ENCODE peak calls at places on chromosome 14, in five cellular contexts. M is GM13977; D is A172; R is transverse colon; T is activated CD8-positive, alpha-beta memory T cell treated with anti-CD3 and anti-CD28 coated beads, Interleukin-2, amount 50 U/mL, for 48 hours. L is an unnamed sample.

GRCh38 chr14:105299654-105300541 is 903 bp downstream of the BRF1 start:
- DNase-seq in T (no peak), M (no peak), D (no peak), R (peak; percentile 48), L (no peak)

GRCh38 chr14:73712540-73713141 is 1.5 kb downstream of the PNMA1 start:
- DNase-seq in T (peak; percentile 76), M (peak; percentile 72), R (no peak), D (peak; percentile 26), L (no peak)

GRCh38 chr14:63676615-63677014 is 34.9 kb upstream of the WDR89 start:
- DNase-seq in T (no peak), R (no peak), D (no peak), M (no peak), L (no peak)

GRCh38 chr14:49977126-49977841 is 84.4 kb downstream of the ARF6 start:
- DNase-seq in R (no peak), T (peak; percentile 66), M (peak; percentile 58), D (no peak), L (no peak)

GRCh38 chr14:31194661-31195060 is 12.9 kb downstream of the HECTD1 start:
- DNase-seq in D (no peak), R (no peak), M (no peak), T (no peak), L (no peak)

GRCh38 chr14:104989236-104989950 is 3.8 kb downstream of the CLBA1 start:
- DNase-seq in R (no peak), T (no peak), D (no peak), M (no peak), L (no peak)

GRCh38 chr14:23930742-23931141 is 22.8 kb upstream of the DHRS4 start:
- DNase-seq in D (no peak), T (no peak), M (no peak), R (no peak), L (no peak)

GRCh38 chr14:81268016-81268416 is 47.3 kb upstream of the GTF2A1 start:
- DNase-seq in M (no peak), T (no peak), D (peak; percentile 41), R (no peak), L (no peak)

GRCh38 chr14:60968099-60968498 is 12.8 kb downstream of the TRMT5 start:
- DNase-seq in M (no peak), R (no peak), T (no peak), D (no peak), L (no peak)

GRCh38 chr14:49553892-49554291 is 32.3 kb downstream of the RPS29 start:
- DNase-seq in R (no peak), T (no peak), D (no peak), M (no peak), L (no peak)

GRCh38 chr14:26527095-26527494 is 70.7 kb downstream of the NOVA1 start:
- DNase-seq in T (no peak), M (no peak), D (no peak), R (no peak), L (no peak)

GRCh38 chr14:33191855-33192254 is 253.2 kb downstream of the NPAS3 start:
- DNase-seq in T (no peak), D (no peak), M (no peak), R (no peak), L (no peak)

GRCh38 chr14:75299064-75299463 is 20.4 kb downstream of the FOS start:
- DNase-seq in M (no peak), D (no peak), T (no peak), R (peak; percentile 37), L (no peak)

GRCh38 chr14:100108042-100108825 is 43.0 kb downstream of the EVL start:
- DNase-seq in D (peak; percentile 30), R (peak; percentile 89), T (peak; percentile 95), M (peak; percentile 80), L (peak; percentile 78)

GRCh38 chr14:81091139-81091538 is 129.6 kb downstream of the GTF2A1 start:
- DNase-seq in D (no peak), T (no peak), M (no peak), R (no peak), L (no peak)

GRCh38 chr14:100589760-100590469 is 2.7 kb upstream of the BEGAIN start:
- DNase-seq in R (no peak), D (no peak), T (no peak), M (no peak), L (no peak)

GRCh38 chr14:93049295-93049694 is 66.4 kb downstream of the ITPK1 start:
- DNase-seq in T (no peak), M (no peak), D (no peak), R (peak; percentile 88), L (no peak)

GRCh38 chr14:80507292-80507869 is 296.1 kb upstream of the DIO2 start:
- DNase-seq in M (no peak), R (no peak), D (no peak), T (no peak), L (no peak)

GRCh38 chr14:77228056-77228455 is 43.0 kb downstream of the NGB start:
- DNase-seq in T (no peak), M (no peak), R (no peak), D (no peak), L (no peak)

GRCh38 chr14:49427117-49427516 is 159.1 kb downstream of the RPS29 start:
- DNase-seq in R (no peak), T (no peak), D (no peak), M (no peak), L (no peak)

GRCh38 chr14:51859136-51859535 is 1.3 kb upstream of the GNG2 start:
- DNase-seq in M (no peak), D (no peak), T (no peak), R (no peak), L (no peak)

GRCh38 chr14:100534528-100535286 is 52.5 kb downstream of the BEGAIN start:
- DNase-seq in T (peak; percentile 44), D (no peak), M (peak; percentile 14), R (peak; percentile 6), L (peak; percentile 5)

GRCh38 chr14:20436363-20436755 is 393 bp upstream of the KLHL33 start:
- DNase-seq in D (no peak), M (no peak), T (no peak), R (no peak), L (no peak)

GRCh38 chr14:20707622-20708021 is 19.1 kb downstream of the ANG start:
- DNase-seq in T (no peak), M (no peak), R (no peak), D (peak; percentile 6), L (no peak)

L was measured in T-helper 17 cell.